ENCODE peak calls at places on chromosomes 6 and 20, in four cellular contexts. K is neuronal stem cell, D is IMR-90, U is endothelial cell of umbilical vein. B is an unnamed sample. For H3K4me1, the result is how much of the 10 kb centered on the place peaks cover.

GRCh38 chr20:58086763-58087566 is 141.5 kb downstream of the ANKRD60 start:
- DNase-seq in K (peak), D (peak), U (peak), B (peak)

GRCh38 chr6:35077006-35077712 is 64.0 kb downstream of the TCP11 start:
- DNase-seq in K (no peak), D (no peak), U (no peak), B (no peak)

GRCh38 chr6:2245954-2246863 is 804 bp upstream of the GMDS start:
- DNase-seq in K (no peak), D (peak), U (peak), B (peak)

GRCh38 chr6:35040398-35040797 is 100.7 kb downstream of the TCP11 start:
- DNase-seq in K (no peak), D (no peak), U (no peak), B (no peak)

GRCh38 chr20:31948008-31948407 is 3.8 kb downstream of the PDRG1 start:
- DNase-seq in K (no peak), D (no peak), U (no peak), B (no peak)

GRCh38 chr6:128173290-128173689 is 272.4 kb upstream of the THEMIS start:
- DNase-seq in K (no peak), D (peak), U (no peak), B (peak)

GRCh38 chr20:60011512-60012507 is 53.6 kb downstream of the CDH26 start:
- DNase-seq in K (no peak), D (no peak), U (no peak), B (no peak)

GRCh38 chr6:168734523-168734922 is 293.5 kb downstream of the SMOC2 start:
- DNase-seq in K (no peak), D (no peak), U (no peak), B (no peak)

GRCh38 chr6:155352812-155353211 is 38.5 kb upstream of the TFB1M start:
- DNase-seq in K (no peak), D (peak), U (no peak), B (peak)

GRCh38 chr6:47741807-47742206 is 40.0 kb upstream of the OPN5 start:
- DNase-seq in K (no peak), D (no peak), U (peak), B (peak)

GRCh38 chr6:85887467-85887866 is 244.8 kb upstream of the SYNCRIP start:
- DNase-seq in K (no peak), D (no peak), U (no peak), B (no peak)

GRCh38 chr20:17571153-17571527 is 1.3 kb downstream of the DSTN start:
- DNase-seq in K (no peak), D (no peak), U (peak), B (peak)

GRCh38 chr6:160667854-160668481 is 3.9 kb upstream of the LPA start:
- DNase-seq in K (no peak), D (no peak), U (no peak), B (no peak)

GRCh38 chr20:61311656-61312387 is 59.8 kb downstream of the CDH4 start:
- DNase-seq in K (no peak), D (no peak), U (no peak), B (no peak)

GRCh38 chr6:13120483-13121482 is 207.6 kb downstream of the TBC1D7 start:
- DNase-seq in K (peak), D (no peak), U (no peak), B (no peak)

GRCh38 chr6:164109770-164110140 is 695.2 kb downstream of the QKI start:
- DNase-seq in K (no peak), D (no peak), U (peak), B (no peak)

GRCh38 chr6:167645383-167645782 is 181.3 kb upstream of the AFDN start:
- DNase-seq in K (no peak), D (no peak), U (no peak), B (no peak)

GRCh38 chr6:99993533-99994251 is at the start of gene MCHR2:
- DNase-seq in K (no peak), D (no peak), U (no peak), B (no peak)

GRCh38 chr20:40431112-40431511 is 257.9 kb downstream of the MAFB start:
- DNase-seq in K (no peak), D (no peak), U (no peak), B (no peak)

GRCh38 chr6:13295576-13295975 is 32.8 kb downstream of the TBC1D7 start:
- DNase-seq in K (no peak), D (no peak), U (no peak), B (no peak)

GRCh38 chr6:37077459-37078296 is 72.2 kb downstream of the FGD2 start:
- DNase-seq in K (no peak), D (peak), U (no peak), B (peak)

GRCh38 chr6:19860235-19860877 is 23.2 kb downstream of the ID4 start:
- DNase-seq in K (no peak), D (no peak), U (no peak), B (no peak)

GRCh38 chr20:63893999-63894357 is 948 bp upstream of the DNAJC5 start:
- DNase-seq in K (no peak), D (no peak), U (peak), B (peak)

GRCh38 chr6:53154071-53154470 is 5.4 kb upstream of the GCM1 start:
- DNase-seq in K (no peak), D (no peak), U (no peak), B (no peak)

GRCh38 chr20:23926941-23927872 is 47.7 kb upstream of the CST5 start:
- DNase-seq in K (no peak), D (no peak), U (no peak), B (no peak)

GRCh38 chr20:364905-365794 is 15.4 kb upstream of the TRIB3 start:
- DNase-seq in K (no peak), D (peak), U (no peak), B (no peak)

GRCh38 chr6:149234051-149234962 is 83.2 kb upstream of the TAB2 start:
- DNase-seq in K (no peak), D (peak), U (peak), B (peak)

GRCh38 chr6:5497896-5498578 is 236.7 kb downstream of the FARS2 start:
- DNase-seq in K (no peak), D (peak), U (peak), B (peak)

GRCh38 chr6:75266716-75267291 is 17.8 kb downstream of the TMEM30A start:
- DNase-seq in K (no peak), D (peak), U (peak), B (peak)

GRCh38 chr20:57413990-57414389 is 22.8 kb downstream of the RBM38 start:
- DNase-seq in K (no peak), D (no peak), U (no peak), B (no peak)

GRCh38 chr6:35017461-35018183 is 123.5 kb downstream of the TCP11 start:
- DNase-seq in K (no peak), D (no peak), U (peak), B (no peak)

GRCh38 chr6:52227495-52227894 is 16.8 kb downstream of the IL17F start:
- DNase-seq in K (no peak), D (peak), U (no peak), B (no peak)

GRCh38 chr6:40936810-40937209 is 102.2 kb downstream of the UNC5CL start:
- DNase-seq in K (no peak), D (peak), U (peak), B (peak)

DNA sequence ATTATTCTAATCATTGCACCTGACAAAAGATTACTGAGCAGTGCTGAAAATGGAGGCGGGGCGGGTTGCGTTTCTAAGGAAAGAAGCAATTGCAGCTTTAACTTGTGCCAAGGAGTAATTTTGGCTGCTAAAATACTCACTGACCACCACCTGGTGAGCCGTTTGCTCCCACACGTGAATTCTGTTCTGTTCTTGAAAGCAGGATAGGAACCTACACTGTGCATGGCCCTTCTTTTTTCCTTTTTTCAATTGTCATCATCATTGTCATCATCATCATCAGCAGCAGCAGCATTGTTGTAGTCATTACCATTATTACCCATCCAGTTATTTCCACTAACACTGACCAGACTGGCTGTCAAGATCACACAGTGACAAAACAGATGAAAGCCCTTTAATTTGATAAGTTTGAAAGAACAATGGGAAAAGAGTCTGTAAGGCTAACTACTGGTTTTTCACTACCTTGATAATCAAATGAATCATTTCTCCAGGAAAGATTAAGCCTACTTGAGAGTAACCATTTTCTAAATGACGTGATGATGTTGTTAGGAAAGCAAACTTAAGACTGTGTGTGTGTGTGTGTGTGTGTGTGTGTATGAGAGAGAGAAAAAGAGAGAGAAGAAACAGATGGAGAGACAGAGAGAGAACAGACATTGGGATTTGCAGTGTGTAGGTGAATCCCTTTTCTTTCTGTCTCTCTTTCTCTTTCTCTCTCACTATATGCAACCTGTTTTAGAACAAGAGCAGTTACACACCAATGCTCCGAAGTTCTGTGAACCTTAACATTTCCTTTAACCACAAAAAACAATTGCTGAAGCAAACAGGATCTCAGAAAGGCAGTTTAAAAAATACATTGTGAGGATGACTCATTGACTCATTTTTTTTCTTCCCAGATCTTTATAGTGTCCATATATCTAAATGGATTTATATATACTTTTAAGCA is 3.7 kb downstream of the RIPOR2 start:
- DNase-seq in K (no peak), D (peak), U (peak), B (peak)
- H3K4me1 ChIP-seq in K (under half), D (under half), U (under half), B (under half)

GRCh38 chr20:35735828-35736470 is 6.1 kb downstream of the RBM39 start:
- DNase-seq in K (no peak), D (no peak), U (no peak), B (no peak)
- H3K4me2 ChIP-seq in K (no peak), D (peak), U (peak), B (peak)

DNA sequence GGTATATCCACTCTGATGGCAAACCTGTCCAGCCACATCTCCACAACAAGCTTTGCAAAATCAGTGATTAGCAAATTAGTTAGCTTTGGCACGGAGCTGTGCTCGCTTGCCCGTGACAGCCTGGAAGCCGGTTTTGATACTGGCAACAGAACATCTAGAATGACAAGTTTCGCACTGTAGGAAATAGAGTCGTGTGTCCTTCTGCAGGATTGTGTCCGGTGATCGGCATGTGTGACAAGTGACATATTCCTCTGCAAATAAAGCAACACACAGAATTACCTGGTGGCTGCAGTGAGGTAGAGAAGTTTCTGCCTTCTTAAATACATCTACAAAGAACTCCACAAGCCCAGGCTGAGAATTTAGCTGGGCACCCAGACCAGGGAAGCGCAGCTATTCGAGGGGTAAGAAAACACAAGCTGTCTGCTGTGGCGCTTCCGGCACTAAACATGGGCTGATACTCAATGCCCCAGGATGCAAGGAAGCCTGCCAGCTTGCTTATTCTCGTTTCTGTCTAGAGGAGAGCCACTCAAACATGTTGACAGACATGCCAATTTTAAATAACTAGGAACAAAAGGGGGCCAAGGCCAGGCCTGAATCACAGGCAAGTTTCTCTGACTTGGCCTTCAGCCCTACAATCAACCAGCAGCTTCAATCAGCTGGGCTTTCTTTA is 22.3 kb downstream of the EIF2S2 start:
- DNase-seq in K (no peak), D (no peak), U (no peak), B (no peak)
- H3K27ac ChIP-seq in K (no peak), D (no peak), U (no peak), B (no peak)

DNA sequence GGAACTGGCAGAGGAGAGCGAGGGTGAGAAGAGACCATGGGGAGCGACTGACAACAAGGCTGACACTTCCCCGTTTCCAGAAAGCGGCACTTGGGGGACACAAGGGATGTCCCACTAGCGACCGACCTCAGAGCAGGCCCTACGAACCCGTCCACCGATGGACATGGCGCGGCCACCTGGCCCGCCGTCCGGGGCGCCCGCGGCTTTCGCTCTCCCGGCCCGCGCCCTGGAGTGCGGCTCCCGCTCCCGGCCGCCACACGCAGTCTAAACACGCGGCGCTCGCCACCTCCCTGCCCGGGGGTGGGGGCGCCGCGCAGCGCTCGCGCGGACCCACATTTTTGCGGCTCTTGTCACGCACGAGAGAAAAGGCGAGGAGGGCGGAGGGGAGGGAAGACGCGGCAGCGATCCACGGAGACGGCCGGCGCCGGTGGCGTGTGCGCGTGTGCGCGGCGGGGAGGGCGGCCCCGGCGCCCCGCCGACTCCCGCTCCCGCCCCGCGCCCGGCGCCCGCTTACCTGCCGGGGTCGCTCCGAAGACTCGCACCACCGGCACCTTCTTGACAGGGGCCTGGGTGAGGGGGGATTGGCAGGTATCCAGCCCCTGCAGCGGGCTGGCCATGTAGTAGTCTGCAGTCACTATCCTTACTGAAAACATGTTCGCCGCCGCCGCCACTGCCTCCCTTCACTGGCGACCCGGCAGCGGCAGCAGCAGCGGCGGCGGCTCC is 621 bp downstream of the REV3L start:
- DNase-seq in K (no peak), D (peak), U (peak), B (peak)
- H3K4me1 ChIP-seq in K (under half), D (under half), U (under half), B (under half)

DNA sequence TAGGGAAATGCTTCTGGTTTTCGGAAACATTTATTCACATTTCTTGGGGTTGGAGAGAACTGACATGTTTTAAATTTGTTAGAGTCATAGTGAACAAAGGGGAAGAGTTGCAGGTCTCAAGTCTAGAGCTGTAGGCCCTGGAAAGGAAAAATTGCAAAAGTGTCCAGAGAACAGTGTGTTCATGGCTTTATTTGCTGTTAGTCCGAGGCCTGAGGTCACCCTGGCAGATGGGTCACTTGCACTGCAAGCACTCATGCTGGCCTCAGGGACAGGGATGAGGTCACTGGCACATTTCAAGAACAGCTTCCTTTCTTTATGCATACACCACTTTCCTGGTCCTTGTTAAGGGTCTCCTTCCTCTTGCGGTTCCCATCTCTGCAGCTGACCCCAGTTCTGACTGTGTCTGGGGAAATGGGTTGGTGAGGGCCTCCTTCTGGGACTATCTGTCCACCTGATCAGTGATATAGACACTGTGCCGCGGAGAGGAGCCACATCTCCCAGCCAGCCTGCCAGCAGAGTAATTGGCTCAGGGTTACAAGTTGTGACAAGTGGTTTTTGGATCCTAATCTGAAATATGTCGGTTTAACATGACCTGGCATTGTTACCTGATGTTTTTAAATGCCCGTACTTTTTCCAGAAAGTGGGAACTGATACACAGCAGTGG is 194.0 kb downstream of the EYA4 start:
- DNase-seq in K (no peak), D (no peak), U (no peak), B (peak)
- H3K4me2 ChIP-seq in K (no peak), D (no peak), U (no peak), B (no peak)

GRCh38 chr6:30689022-30689865 is 1.5 kb downstream of the NRM start:
- DNase-seq in K (no peak), D (no peak), U (no peak), B (no peak)

GRCh38 chr6:30686908-30687658 is 638 bp upstream of the PPP1R18 start:
- DNase-seq in K (peak), D (peak), U (peak), B (peak)

GRCh38 chr6:30685977-30686907 is at the start of gene PPP1R18:
- DNase-seq in K (no peak), D (peak), U (peak), B (no peak)

GRCh38 chr6:30688569-30688968 is 2.1 kb upstream of the PPP1R18 start:
- DNase-seq in K (no peak), D (no peak), U (no peak), B (no peak)

DNA sequence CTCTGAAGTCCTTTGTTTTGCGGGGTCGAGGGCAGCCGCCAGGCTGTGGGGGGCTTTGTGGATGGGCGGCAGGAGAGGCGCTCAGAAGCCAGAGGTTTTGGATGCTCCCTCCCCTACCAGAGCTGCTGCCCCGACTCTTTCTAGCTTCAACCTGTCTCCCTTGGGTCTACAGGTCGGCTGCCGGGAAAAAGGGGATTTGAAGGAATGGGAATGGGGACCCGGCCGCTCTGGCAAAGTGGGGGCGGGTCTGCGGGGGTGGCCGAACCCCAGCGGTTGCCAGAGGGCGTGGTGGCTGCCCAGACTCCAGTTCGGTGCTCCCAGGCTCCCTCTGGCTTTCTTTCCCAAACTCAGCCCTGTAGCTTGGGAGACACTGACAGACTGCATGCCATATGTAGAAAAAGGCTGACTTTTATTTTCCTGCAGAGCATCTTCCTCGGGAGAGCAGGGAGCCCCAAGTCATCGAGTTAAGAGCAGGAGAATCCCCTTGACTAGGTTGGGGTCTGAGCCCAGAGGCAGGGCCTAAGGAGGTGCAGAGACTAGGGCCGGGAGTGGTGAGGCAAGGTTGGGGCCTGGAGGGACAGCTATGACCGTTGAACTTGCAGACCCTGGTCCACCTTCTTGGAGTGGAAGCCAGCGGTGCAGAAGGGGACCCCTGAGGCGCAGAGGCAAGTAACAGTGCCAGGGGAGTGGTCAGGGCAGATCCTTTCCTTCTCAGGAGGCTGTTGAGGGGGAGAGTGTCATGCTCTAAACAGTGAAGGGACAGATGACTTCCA is 1.4 kb upstream of the PPP1R18 start:
- DNase-seq in K (no peak), D (peak), U (no peak), B (peak)
- H3K27ac ChIP-seq in K (peak), D (peak), U (peak), B (peak)

GRCh38 chr6:148074291-148074690 is 268.3 kb upstream of the SASH1 start:
- DNase-seq in K (no peak), D (no peak), U (no peak), B (no peak)

GRCh38 chr6:148076046-148076445 is 266.6 kb upstream of the SASH1 start:
- DNase-seq in K (no peak), D (no peak), U (peak), B (no peak)

GRCh38 chr6:148069256-148069655 is 273.4 kb upstream of the SASH1 start:
- DNase-seq in K (no peak), D (no peak), U (peak), B (peak)

GRCh38 chr6:148075352-148075751 is 267.3 kb upstream of the SASH1 start:
- DNase-seq in K (no peak), D (no peak), U (no peak), B (no peak)

GRCh38 chr6:148074735-148075134 is 267.9 kb upstream of the SASH1 start:
- DNase-seq in K (no peak), D (no peak), U (no peak), B (no peak)
- H3K4me1 ChIP-seq in K (under half), D (under half), U (under half), B (under half)